ENCODE peak calls at places on chromosomes 1 and 21, in five cellular contexts. D is MM.1S, I is colonic mucosa, K is adipocyte, M is body of pancreas. A is an unnamed sample.
A peak's percentile ranks its signal among the peaks of the same experiment; 100 is the strongest.

GRCh38 chr1:231020816-231021215 is 19.2 kb downstream of the FAM89A start:
- DNase-seq in D (no peak), I (no peak), K (peak; percentile 63), M (no peak), A (no peak)

GRCh38 chr1:114710360-114710759 is 6.2 kb downstream of the NRAS start:
- DNase-seq in D (no peak), I (no peak), K (no peak), M (no peak), A (no peak)

GRCh38 chr1:222711319-222712252 is 705 bp downstream of the AIDA start:
- DNase-seq in D (peak; percentile 74), I (peak; percentile 72), K (peak; percentile 86), M (peak; percentile 59), A (peak; percentile 79)

GRCh38 chr1:28136636-28137613 is 39.6 kb downstream of the PTAFR start:
- DNase-seq in D (no peak), I (no peak), K (no peak), M (no peak), A (no peak)

GRCh38 chr1:234089396-234089795 is 184.9 kb downstream of the SLC35F3 start:
- DNase-seq in D (no peak), I (no peak), K (no peak), M (no peak), A (no peak)

GRCh38 chr1:24745711-24746582 is 700 bp downstream of the CLIC4 start:
- DNase-seq in D (peak; percentile 59), I (peak; percentile 54), K (peak; percentile 86), M (peak; percentile 75), A (no peak)

GRCh38 chr1:165635329-165635728 is 4.3 kb downstream of the MGST3 start:
- DNase-seq in D (no peak), I (no peak), K (peak; percentile 50), M (no peak), A (no peak)

GRCh38 chr1:110187139-110187890 is 22.8 kb upstream of the KCNC4 start:
- DNase-seq in D (no peak), I (no peak), K (peak; percentile 75), M (no peak), A (no peak)

GRCh38 chr1:204191481-204191880 is 4.8 kb downstream of the KISS1 start:
- DNase-seq in D (no peak), I (no peak), K (no peak), M (no peak), A (no peak)

GRCh38 chr1:51946300-51946699 is 44.2 kb downstream of the RAB3B start:
- DNase-seq in D (no peak), I (no peak), K (peak; percentile 25), M (no peak), A (no peak)

GRCh38 chr1:219833214-219833816 is 95.0 kb downstream of the SLC30A10 start:
- DNase-seq in D (no peak), I (no peak), K (no peak), M (no peak), A (no peak)

GRCh38 chr1:247332901-247333361 is 1.3 kb upstream of the ZNF496 start:
- DNase-seq in D (no peak), I (peak; percentile 45), K (peak; percentile 43), M (peak; percentile 51), A (peak; percentile 71)

GRCh38 chr1:76607712-76608111 is 259.6 kb upstream of the ST6GALNAC5 start:
- DNase-seq in D (no peak), I (peak; percentile 79), K (no peak), M (no peak), A (no peak)

DNA sequence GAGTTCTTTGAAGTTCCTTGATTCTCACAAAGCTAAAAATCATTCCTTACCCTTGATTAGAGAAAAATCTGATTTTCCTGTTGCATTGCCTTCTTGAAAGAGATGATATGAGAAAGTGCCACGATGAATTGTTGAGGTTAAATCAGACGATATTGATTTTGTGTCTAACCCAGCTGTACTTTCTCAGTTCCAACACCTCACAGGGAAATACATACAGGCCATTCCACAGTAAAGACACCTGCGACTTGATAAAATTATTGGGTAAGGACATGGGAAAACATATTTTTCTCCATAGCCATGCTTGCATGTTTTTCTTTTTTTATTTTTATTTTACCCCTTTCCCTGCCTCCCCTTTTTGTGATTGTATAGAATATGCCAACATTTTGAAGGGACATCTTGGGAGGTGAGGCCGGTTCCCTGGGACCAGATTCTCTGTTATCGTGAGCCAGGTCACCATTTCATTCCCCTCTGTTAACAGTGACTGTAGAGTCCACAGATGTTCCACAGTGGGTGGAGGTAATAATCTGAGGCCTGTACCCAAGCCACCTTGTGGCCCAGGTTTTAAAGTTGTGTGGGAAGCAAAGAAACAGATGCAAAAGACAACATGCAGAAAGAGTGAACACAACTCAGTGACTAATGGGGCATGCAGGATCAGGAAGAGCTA is 255.4 kb upstream of the ST6GALNAC5 start:
- DNase-seq in D (no peak), I (no peak), K (no peak), M (peak; percentile 10), A (no peak)
- H3K9me3 ChIP-seq in D (no peaks in the 10 kb centered on the region), I (no peaks in the 10 kb centered on the region), K (no peaks in the 10 kb centered on the region), M (no peaks in the 10 kb centered on the region), A (no peaks in the 10 kb centered on the region)

GRCh38 chr21:17660449-17660848 is 47.7 kb upstream of the BTG3 start:
- DNase-seq in D (no peak), I (no peak), K (peak; percentile 67), M (no peak), A (no peak)
- H3K9me3 ChIP-seq in D (no peaks in the 10 kb centered on the region), I (no peaks in the 10 kb centered on the region), K (peaks cover 5% of the 10 kb centered on the region), M (no peaks in the 10 kb centered on the region), A (no peaks in the 10 kb centered on the region)

DNA sequence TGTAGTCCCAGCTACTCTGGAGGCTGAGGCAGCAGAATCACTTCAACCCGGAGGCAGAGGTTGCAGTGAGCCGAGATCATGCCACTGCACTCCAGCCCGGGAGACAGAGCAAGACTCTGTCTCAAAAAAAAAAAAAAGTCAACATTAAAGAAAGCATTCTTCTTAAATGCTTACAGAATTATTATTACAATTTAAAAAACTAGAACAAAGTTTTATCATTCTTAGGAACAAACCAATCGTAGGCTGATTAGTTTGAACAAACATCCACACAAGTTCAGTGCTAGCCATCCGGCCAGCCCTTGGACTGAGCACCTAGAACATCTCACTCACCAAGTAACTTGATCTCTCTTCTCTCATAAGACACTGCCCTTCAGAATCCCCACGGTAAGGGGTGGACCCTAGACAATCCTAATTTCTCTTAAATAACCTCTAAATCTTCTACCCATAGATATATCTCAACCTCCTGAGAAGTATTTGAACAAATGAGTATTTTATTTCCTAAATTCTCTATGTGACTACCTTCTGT is 16.0 kb downstream of the JAK1 start:
- DNase-seq in D (no peak), I (no peak), K (no peak), M (no peak), A (no peak)
- H3K9me3 ChIP-seq in D (no peaks in the 10 kb centered on the region), I (no peaks in the 10 kb centered on the region), K (no peaks in the 10 kb centered on the region), M (no peaks in the 10 kb centered on the region), A (no peaks in the 10 kb centered on the region)

GRCh38 chr1:152349611-152350010 is 10.2 kb downstream of the FLG2 start:
- DNase-seq in D (no peak), I (no peak), K (no peak), M (no peak), A (no peak)
- H3K9me3 ChIP-seq in D (no peaks in the 10 kb centered on the region), I (no peaks in the 10 kb centered on the region), K (peaks cover 4% of the 10 kb centered on the region), M (no peaks in the 10 kb centered on the region), A (no peaks in the 10 kb centered on the region)

GRCh38 chr1:68623700-68624099 is 126.8 kb upstream of the DEPDC1 start:
- DNase-seq in D (no peak), I (no peak), K (no peak), M (peak; percentile 25), A (no peak)
- H3K9me3 ChIP-seq in D (no peaks in the 10 kb centered on the region), I (no peaks in the 10 kb centered on the region), K (peaks cover 18% of the 10 kb centered on the region), M (peaks cover 13% of the 10 kb centered on the region), A (peaks cover 4% of the 10 kb centered on the region)

GRCh38 chr21:7953058-7953457 is 2568.3 kb upstream of the TPTE start:
- DNase-seq in D (no peak), I (no peak), K (no peak), M (no peak), A (no peak)
- H3K9me3 ChIP-seq in D (no peaks in the 10 kb centered on the region), I (peaks cover 36% of the 10 kb centered on the region), K (peaks cover 83% of the 10 kb centered on the region), M (peaks cover 89% of the 10 kb centered on the region), A (peaks cover 91% of the 10 kb centered on the region)

DNA sequence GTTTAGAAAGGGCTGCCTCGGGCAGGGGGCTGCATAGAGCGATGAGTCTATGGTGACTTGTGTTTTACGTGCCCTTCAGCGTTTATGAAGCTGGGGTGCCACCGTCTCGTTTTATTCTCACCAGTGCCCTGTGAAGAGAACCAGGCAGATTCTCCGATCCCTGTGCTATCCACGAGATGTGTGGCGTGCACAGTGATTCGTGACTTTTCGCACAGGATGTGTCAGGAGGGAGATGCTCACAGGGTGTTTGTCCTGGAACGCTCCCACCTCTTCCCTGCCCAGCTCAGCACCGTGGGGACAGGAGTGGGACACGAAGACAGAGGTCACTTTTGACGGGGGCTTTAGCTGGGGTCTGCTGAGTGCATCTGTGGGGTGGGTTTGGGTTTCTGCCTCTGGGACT is 54.9 kb upstream of the AJAP1 start:
- DNase-seq in D (no peak), I (no peak), K (no peak), M (no peak), A (no peak)
- H3K9me3 ChIP-seq in D (no peaks in the 10 kb centered on the region), I (no peaks in the 10 kb centered on the region), K (no peaks in the 10 kb centered on the region), M (no peaks in the 10 kb centered on the region), A (no peaks in the 10 kb centered on the region)

DNA sequence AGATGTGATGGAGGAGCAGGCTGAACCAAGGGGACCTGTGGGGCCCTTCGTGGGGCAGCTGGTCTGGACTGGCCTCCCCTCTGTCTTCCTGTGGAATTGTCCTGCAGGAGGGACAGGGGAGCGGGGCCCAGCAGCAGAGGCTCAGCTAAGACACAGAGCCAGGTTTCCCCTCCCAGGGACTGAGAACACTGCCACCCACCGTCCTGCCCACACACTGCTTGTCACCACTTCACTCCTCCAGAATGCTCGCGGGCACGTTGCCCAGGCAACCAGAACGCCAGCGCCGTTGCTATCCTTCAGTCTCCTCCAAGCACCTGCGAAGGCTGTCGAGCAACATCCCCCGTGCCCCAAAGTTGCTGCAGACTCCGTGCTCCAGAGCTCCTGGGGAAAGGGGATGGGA is 46.4 kb downstream of the AJAP1 start:
- DNase-seq in D (no peak), I (no peak), K (no peak), M (no peak), A (no peak)
- H3K9me3 ChIP-seq in D (no peaks in the 10 kb centered on the region), I (no peaks in the 10 kb centered on the region), K (no peaks in the 10 kb centered on the region), M (no peaks in the 10 kb centered on the region), A (no peaks in the 10 kb centered on the region)